ENCODE peak calls at places on chromosomes 3 and 15, in six cellular contexts. One of them, this sample, is unnamed.
A peak's percentile ranks its signal among the peaks of the same experiment; 100 is the strongest.

GRCh38 chr3:78978037-78978436 is 789.8 kb downstream of the ROBO1 start:
- DNase-seq in IMR-90: peak; percentile 28
- DNase-seq in neuronal stem cell: no peak
- DNase-seq in H9: no peak
- DNase-seq in H1: no peak
- DNase-seq in mesenchymal stem cell: peak; percentile 27
- DNase-seq in this sample: no peak

GRCh38 chr15:96070636-96071035 is 259.9 kb upstream of the NR2F2 start:
- DNase-seq in IMR-90: peak; percentile 35
- DNase-seq in neuronal stem cell: no peak
- DNase-seq in H9: no peak
- DNase-seq in H1: no peak
- DNase-seq in mesenchymal stem cell: no peak
- DNase-seq in this sample: no peak

GRCh38 chr3:43787330-43787729 is 96.6 kb downstream of the ABHD5 start:
- DNase-seq in IMR-90: no peak
- DNase-seq in neuronal stem cell: no peak
- DNase-seq in H9: peak; percentile 10
- DNase-seq in H1: no peak
- DNase-seq in mesenchymal stem cell: no peak
- DNase-seq in this sample: no peak

GRCh38 chr15:91909574-91909973 is 56.1 kb downstream of the SLCO3A1 start:
- DNase-seq in IMR-90: no peak
- DNase-seq in neuronal stem cell: no peak
- DNase-seq in H9: peak; percentile 72
- DNase-seq in H1: no peak
- DNase-seq in mesenchymal stem cell: no peak
- DNase-seq in this sample: no peak

GRCh38 chr3:133938770-133939495 is 43.3 kb upstream of the RAB6B start:
- DNase-seq in IMR-90: peak; percentile 23
- DNase-seq in neuronal stem cell: no peak
- DNase-seq in H9: peak; percentile 23
- DNase-seq in H1: no peak
- DNase-seq in mesenchymal stem cell: no peak
- DNase-seq in this sample: no peak

GRCh38 chr15:94052711-94053110 is 178.7 kb upstream of the MCTP2 start:
- DNase-seq in IMR-90: no peak
- DNase-seq in neuronal stem cell: no peak
- DNase-seq in H9: no peak
- DNase-seq in H1: no peak
- DNase-seq in mesenchymal stem cell: no peak
- DNase-seq in this sample: no peak

GRCh38 chr3:170410428-170411029 is 8.1 kb upstream of the CLDN11 start:
- DNase-seq in IMR-90: no peak
- DNase-seq in neuronal stem cell: no peak
- DNase-seq in H9: no peak
- DNase-seq in H1: no peak
- DNase-seq in mesenchymal stem cell: peak; percentile 42
- DNase-seq in this sample: peak; percentile 42

GRCh38 chr3:175207361-175207760 is 348.2 kb downstream of the NAALADL2 start:
- DNase-seq in IMR-90: peak; percentile 68
- DNase-seq in neuronal stem cell: no peak
- DNase-seq in H9: no peak
- DNase-seq in H1: no peak
- DNase-seq in mesenchymal stem cell: peak; percentile 50
- DNase-seq in this sample: no peak

GRCh38 chr3:63809607-63810006 is 9.5 kb upstream of the C3orf49 start:
- DNase-seq in IMR-90: peak; percentile 47
- DNase-seq in neuronal stem cell: no peak
- DNase-seq in H9: no peak
- DNase-seq in H1: no peak
- DNase-seq in mesenchymal stem cell: peak; percentile 61
- DNase-seq in this sample: peak; percentile 60

GRCh38 chr3:9548991-9549390 is 4.6 kb downstream of the LHFPL4 start:
- DNase-seq in IMR-90: no peak
- DNase-seq in neuronal stem cell: no peak
- DNase-seq in H9: no peak
- DNase-seq in H1: no peak
- DNase-seq in mesenchymal stem cell: no peak
- DNase-seq in this sample: no peak

GRCh38 chr3:125512135-125512920 is 7.7 kb downstream of the SNX4 start:
- DNase-seq in IMR-90: peak; percentile 57
- DNase-seq in neuronal stem cell: no peak
- DNase-seq in H9: no peak
- DNase-seq in H1: no peak
- DNase-seq in mesenchymal stem cell: peak; percentile 16
- DNase-seq in this sample: peak; percentile 56

GRCh38 chr3:80592792-80593191 is 825.0 kb upstream of the ROBO1 start:
- DNase-seq in IMR-90: no peak
- DNase-seq in neuronal stem cell: no peak
- DNase-seq in H9: no peak
- DNase-seq in H1: no peak
- DNase-seq in mesenchymal stem cell: no peak
- DNase-seq in this sample: no peak

GRCh38 chr3:152121292-152121654 is 147.5 kb upstream of the MBNL1 start:
- DNase-seq in IMR-90: peak; percentile 95
- DNase-seq in neuronal stem cell: no peak
- DNase-seq in H9: no peak
- DNase-seq in H1: no peak
- DNase-seq in mesenchymal stem cell: peak; percentile 85
- DNase-seq in this sample: no peak

GRCh38 chr15:90099868-90100854 is 2.1 kb downstream of the IDH2 start:
- DNase-seq in IMR-90: peak; percentile 53
- DNase-seq in neuronal stem cell: no peak
- DNase-seq in H9: no peak
- DNase-seq in H1: no peak
- DNase-seq in mesenchymal stem cell: peak; percentile 19
- DNase-seq in this sample: peak; percentile 93

GRCh38 chr3:21393684-21394307 is 357.2 kb downstream of the ZNF385D start:
- DNase-seq in IMR-90: no peak
- DNase-seq in neuronal stem cell: no peak
- DNase-seq in H9: no peak
- DNase-seq in H1: no peak
- DNase-seq in mesenchymal stem cell: no peak
- DNase-seq in this sample: no peak

GRCh38 chr15:66644815-66645345 is 57.2 kb upstream of the SMAD6 start:
- DNase-seq in IMR-90: peak; percentile 69
- DNase-seq in neuronal stem cell: no peak
- DNase-seq in H9: no peak
- DNase-seq in H1: no peak
- DNase-seq in mesenchymal stem cell: peak; percentile 70
- DNase-seq in this sample: no peak

GRCh38 chr3:155323063-155323666 is 29.7 kb upstream of the STRIT1 start:
- DNase-seq in IMR-90: peak; percentile 89
- DNase-seq in neuronal stem cell: peak; percentile 51
- DNase-seq in H9: peak; percentile 42
- DNase-seq in H1: peak; percentile 10
- DNase-seq in mesenchymal stem cell: peak; percentile 78
- DNase-seq in this sample: peak; percentile 91

GRCh38 chr3:189395825-189396224 is 224.1 kb downstream of the TPRG1 start:
- DNase-seq in IMR-90: no peak
- DNase-seq in neuronal stem cell: no peak
- DNase-seq in H9: no peak
- DNase-seq in H1: no peak
- DNase-seq in mesenchymal stem cell: no peak
- DNase-seq in this sample: peak; percentile 10

GRCh38 chr3:193665370-193665989 is 72.5 kb downstream of the OPA1 start:
- DNase-seq in IMR-90: peak; percentile 54
- DNase-seq in neuronal stem cell: no peak
- DNase-seq in H9: no peak
- DNase-seq in H1: no peak
- DNase-seq in mesenchymal stem cell: peak; percentile 49
- DNase-seq in this sample: peak; percentile 2

GRCh38 chr15:31158858-31159569 is 57.5 kb upstream of the TRPM1 start:
- DNase-seq in IMR-90: no peak
- DNase-seq in neuronal stem cell: no peak
- DNase-seq in H9: no peak
- DNase-seq in H1: no peak
- DNase-seq in mesenchymal stem cell: no peak
- DNase-seq in this sample: peak; percentile 81

GRCh38 chr3:129560931-129561594 is 18.1 kb downstream of the H1-8 start:
- DNase-seq in IMR-90: peak; percentile 76
- DNase-seq in neuronal stem cell: no peak
- DNase-seq in H9: no peak
- DNase-seq in H1: no peak
- DNase-seq in mesenchymal stem cell: peak; percentile 89
- DNase-seq in this sample: no peak

GRCh38 chr3:112315791-112316190 is 17.2 kb upstream of the CD200 start:
- DNase-seq in IMR-90: no peak
- DNase-seq in neuronal stem cell: no peak
- DNase-seq in H9: no peak
- DNase-seq in H1: no peak
- DNase-seq in mesenchymal stem cell: no peak
- DNase-seq in this sample: no peak

DNA sequence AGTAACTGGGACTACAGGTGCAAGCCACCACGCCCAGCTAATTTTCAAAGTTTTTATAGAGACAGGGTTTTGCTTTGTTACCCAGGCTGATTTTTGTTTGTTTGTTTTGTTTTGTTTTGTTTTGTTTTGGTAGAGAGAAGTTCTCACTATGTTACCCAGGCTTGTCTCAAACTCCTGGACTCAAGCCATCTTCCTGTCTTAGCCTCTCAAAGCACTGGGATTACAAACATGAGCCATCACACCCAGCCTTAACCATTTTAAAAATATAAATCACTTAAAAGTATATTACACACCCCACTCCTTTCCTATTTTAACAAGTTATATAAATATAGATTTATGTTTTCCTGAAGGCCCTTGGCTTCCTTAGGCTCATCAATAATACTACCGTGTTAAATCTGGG is 6.5 kb upstream of the DYNC1LI1 start:
- DNase-seq in IMR-90: no peak
- DNase-seq in neuronal stem cell: no peak
- DNase-seq in H9: no peak
- DNase-seq in H1: no peak
- DNase-seq in mesenchymal stem cell: no peak
- DNase-seq in this sample: no peak
- H3K9ac ChIP-seq in IMR-90: peak overlapping the region; percentile 34
- H3K9ac ChIP-seq in neuronal stem cell: no peak overlapping the region
- H3K9ac ChIP-seq in H9: no peak overlapping the region
- H3K9ac ChIP-seq in H1: no peak overlapping the region
- H3K9ac ChIP-seq in mesenchymal stem cell: peak overlapping the region; percentile 74
- H3K9ac ChIP-seq in this sample: no peak overlapping the region

GRCh38 chr15:86911022-86911421 is 831.4 kb downstream of the AGBL1 start:
- DNase-seq in IMR-90: no peak
- DNase-seq in neuronal stem cell: no peak
- DNase-seq in H9: no peak
- DNase-seq in H1: no peak
- DNase-seq in mesenchymal stem cell: no peak
- DNase-seq in this sample: no peak
- H2AFZ ChIP-seq in IMR-90: no peak overlapping the region
- H2AFZ ChIP-seq in neuronal stem cell: no peak overlapping the region
- H2AFZ ChIP-seq in H9: no peak overlapping the region
- H2AFZ ChIP-seq in H1: no peak overlapping the region
- H2AFZ ChIP-seq in mesenchymal stem cell: no peak overlapping the region
- H2AFZ ChIP-seq in this sample: no peak overlapping the region

DNA sequence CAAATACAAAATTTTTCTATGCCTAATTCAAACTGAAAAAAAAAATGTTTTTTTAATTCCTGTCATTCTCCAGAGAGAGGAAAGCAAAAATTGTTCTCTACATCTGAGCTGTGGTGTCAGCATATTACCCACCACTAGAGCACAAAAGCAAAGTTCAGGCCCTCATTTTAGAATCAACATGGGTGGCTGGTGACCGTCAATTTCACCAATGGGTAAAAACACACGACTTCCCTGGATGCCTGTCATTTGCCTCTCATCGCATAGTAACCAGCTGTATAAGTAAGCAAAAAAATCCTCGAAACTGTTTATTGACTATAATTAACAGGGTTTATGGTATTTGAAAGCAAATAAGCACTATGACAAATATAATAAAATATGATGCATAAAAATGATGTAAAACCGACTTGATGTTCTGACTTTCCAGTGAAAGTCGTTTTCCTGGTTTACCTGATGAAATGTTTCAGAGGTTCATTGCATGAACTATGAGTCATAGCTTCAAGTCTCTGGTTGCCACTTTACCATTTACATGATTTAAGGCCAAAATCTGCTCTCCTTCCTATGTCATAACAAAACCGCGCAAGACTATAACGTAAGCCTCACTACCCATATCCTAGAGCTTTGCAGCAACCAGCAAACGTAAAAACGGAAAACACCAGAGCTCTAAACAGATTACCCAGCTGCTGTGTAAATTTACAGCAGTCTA is 60.5 kb downstream of the THBS1 start:
- DNase-seq in IMR-90: peak; percentile 48
- DNase-seq in neuronal stem cell: no peak
- DNase-seq in H9: no peak
- DNase-seq in H1: no peak
- DNase-seq in mesenchymal stem cell: peak; percentile 22
- DNase-seq in this sample: peak; percentile 27
- H2BK120ac ChIP-seq in IMR-90: no peak overlapping the region
- H2BK120ac ChIP-seq in neuronal stem cell: no peak overlapping the region
- H2BK120ac ChIP-seq in H9: no peak overlapping the region
- H2BK120ac ChIP-seq in H1: no peak overlapping the region
- H2BK120ac ChIP-seq in mesenchymal stem cell: no peak overlapping the region
- H2BK120ac ChIP-seq in this sample: peak overlapping the region; percentile 60

DNA sequence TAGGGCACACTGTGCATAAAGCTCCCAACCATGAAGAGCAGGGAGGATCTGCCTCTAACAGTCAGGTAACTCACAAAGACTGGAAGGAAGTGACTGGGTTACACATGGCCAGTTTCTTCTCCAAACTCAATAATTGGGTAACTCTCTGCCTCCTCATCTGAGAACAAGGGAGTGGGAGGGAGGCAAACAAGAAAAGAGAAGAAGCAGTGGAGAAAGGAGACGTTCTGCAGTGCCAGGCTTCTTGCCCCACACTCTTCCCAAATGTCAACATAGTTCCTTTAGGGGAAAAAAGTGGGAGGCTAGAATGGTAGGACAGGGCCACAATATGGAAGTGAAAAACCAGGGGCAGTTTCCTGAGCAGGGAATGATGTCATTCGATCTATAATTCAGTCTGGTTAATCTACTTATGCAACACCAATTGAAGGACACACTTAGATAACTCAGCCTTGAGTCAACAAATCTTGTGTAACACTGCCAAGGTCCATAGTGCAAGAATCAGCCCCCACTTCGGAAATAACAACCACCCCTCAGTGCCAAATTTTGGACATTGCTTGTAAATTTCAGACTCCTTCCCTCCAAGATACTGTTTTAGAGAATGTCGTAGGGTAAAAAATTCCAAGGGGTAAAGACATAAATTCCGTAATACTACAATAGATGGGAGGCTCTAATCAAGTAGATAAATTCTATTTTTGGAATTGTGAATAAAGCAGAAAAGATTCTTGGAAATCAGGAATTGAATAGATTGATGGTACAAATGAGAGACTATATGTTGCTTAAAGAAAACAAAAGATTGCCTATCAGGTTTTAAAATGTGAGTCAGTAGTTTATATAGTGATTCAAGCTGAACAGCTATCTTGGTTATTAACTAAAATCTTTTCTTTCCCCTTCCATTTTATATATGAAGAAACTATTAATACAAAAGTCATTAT is 143.1 kb downstream of the LPP start:
- DNase-seq in IMR-90: peak; percentile 83
- DNase-seq in neuronal stem cell: no peak
- DNase-seq in H9: no peak
- DNase-seq in H1: no peak
- DNase-seq in mesenchymal stem cell: peak; percentile 84
- DNase-seq in this sample: peak; percentile 16
- H3K9ac ChIP-seq in IMR-90: no peak overlapping the region
- H3K9ac ChIP-seq in neuronal stem cell: no peak overlapping the region
- H3K9ac ChIP-seq in H9: no peak overlapping the region
- H3K9ac ChIP-seq in H1: no peak overlapping the region
- H3K9ac ChIP-seq in mesenchymal stem cell: peak overlapping the region; percentile 5
- H3K9ac ChIP-seq in this sample: no peak overlapping the region

GRCh38 chr3:153852355-153852754 is 268.8 kb upstream of the ARHGEF26 start:
- DNase-seq in IMR-90: no peak
- DNase-seq in neuronal stem cell: no peak
- DNase-seq in H9: no peak
- DNase-seq in H1: no peak
- DNase-seq in mesenchymal stem cell: no peak
- DNase-seq in this sample: no peak
- H2AFZ ChIP-seq in IMR-90: no peak overlapping the region
- H2AFZ ChIP-seq in neuronal stem cell: peak overlapping the region; percentile 2
- H2AFZ ChIP-seq in H9: no peak overlapping the region
- H2AFZ ChIP-seq in H1: peak overlapping the region; percentile 84
- H2AFZ ChIP-seq in mesenchymal stem cell: no peak overlapping the region
- H2AFZ ChIP-seq in this sample: no peak overlapping the region